ENCODE peak calls at places on chromosomes 5 and 9, in ten cellular contexts. G is Peyer's patch; Y is spleen; B is AG04450; M is CD4-positive, alpha-beta T cell; E is effector memory CD4-positive, alpha-beta T cell; X is astrocyte; A is tibial nerve; J is psoas muscle; T is HL-60. I is an unnamed sample.

GRCh38 chr5:135246923-135247795 is 151.9 kb downstream of the MACROH2A1 start:
- DNase-seq in G (peak), Y (peak), B (peak), M (no peak), E (no peak), X (peak), A (no peak), J (no peak), T (peak), I (no peak)

GRCh38 chr5:143554918-143555477 is 151.5 kb upstream of the NR3C1 start:
- DNase-seq in G (peak), Y (no peak), B (peak), M (no peak), E (no peak), X (peak), A (no peak), J (no peak), T (peak), I (no peak)

GRCh38 chr5:54881286-54882005 is 103.9 kb downstream of the ESM1 start:
- DNase-seq in G (no peak), Y (no peak), B (no peak), M (no peak), E (no peak), X (no peak), A (no peak), J (no peak), T (no peak), I (no peak)

GRCh38 chr9:72044095-72044494 is 16.3 kb downstream of the C9orf57 start:
- DNase-seq in G (peak), Y (no peak), B (no peak), M (no peak), E (no peak), X (no peak), A (no peak), J (no peak), T (no peak), I (no peak)

GRCh38 chr9:5670079-5670478 is 41.2 kb downstream of the RIC1 start:
- DNase-seq in G (no peak), Y (no peak), B (no peak), M (no peak), E (no peak), X (no peak), A (no peak), J (no peak), T (no peak), I (no peak)

GRCh38 chr5:56350595-56351170 is 117.6 kb upstream of the ANKRD55 start:
- DNase-seq in G (peak), Y (no peak), B (peak), M (no peak), E (no peak), X (peak), A (no peak), J (peak), T (no peak), I (peak)

GRCh38 chr9:134929560-134930158 is 11.9 kb upstream of the FCN1 start:
- DNase-seq in G (no peak), Y (peak), B (no peak), M (no peak), E (no peak), X (no peak), A (no peak), J (no peak), T (no peak), I (no peak)

GRCh38 chr9:124122321-124122720 is 110.8 kb downstream of the LHX2 start:
- DNase-seq in G (no peak), Y (no peak), B (no peak), M (no peak), E (no peak), X (no peak), A (no peak), J (no peak), T (no peak), I (no peak)

GRCh38 chr9:94918038-94918753 is 191.7 kb downstream of the AOPEP start:
- DNase-seq in G (no peak), Y (no peak), B (no peak), M (no peak), E (no peak), X (no peak), A (no peak), J (no peak), T (no peak), I (no peak)

GRCh38 chr5:149273950-149274349 is 2.3 kb downstream of the AFAP1L1 start:
- DNase-seq in G (no peak), Y (no peak), B (no peak), M (no peak), E (no peak), X (no peak), A (no peak), J (no peak), T (no peak), I (no peak)

GRCh38 chr5:169354263-169354662 is 53.3 kb upstream of the SLIT3 start:
- DNase-seq in G (no peak), Y (no peak), B (no peak), M (no peak), E (no peak), X (peak), A (no peak), J (no peak), T (no peak), I (no peak)

GRCh38 chr5:44389410-44389879 is at the start of gene FGF10:
- DNase-seq in G (peak), Y (no peak), B (no peak), M (no peak), E (no peak), X (no peak), A (peak), J (peak), T (no peak), I (peak)

GRCh38 chr9:95874303-95874988 is 1.0 kb upstream of the ERCC6L2 start:
- DNase-seq in G (no peak), Y (no peak), B (no peak), M (no peak), E (no peak), X (peak), A (no peak), J (no peak), T (no peak), I (no peak)

GRCh38 chr5:88108490-88109279 is 160.0 kb downstream of the TMEM161B start:
- DNase-seq in G (no peak), Y (no peak), B (no peak), M (no peak), E (no peak), X (peak), A (no peak), J (no peak), T (no peak), I (no peak)

GRCh38 chr9:88593537-88594185 is 58.7 kb downstream of the NXNL2 start:
- DNase-seq in G (peak), Y (no peak), B (no peak), M (peak), E (no peak), X (peak), A (peak), J (no peak), T (no peak), I (no peak)

GRCh38 chr5:107439832-107440231 is 230.9 kb downstream of the EFNA5 start:
- DNase-seq in G (no peak), Y (no peak), B (no peak), M (no peak), E (no peak), X (no peak), A (no peak), J (no peak), T (no peak), I (no peak)

GRCh38 chr5:34756781-34757624 is 82.0 kb upstream of the TTC23L start:
- DNase-seq in G (peak), Y (no peak), B (no peak), M (no peak), E (no peak), X (peak), A (no peak), J (no peak), T (no peak), I (no peak)

GRCh38 chr5:15249152-15249551 is 250.8 kb upstream of the FBXL7 start:
- DNase-seq in G (no peak), Y (no peak), B (peak), M (no peak), E (no peak), X (peak), A (no peak), J (no peak), T (no peak), I (no peak)

GRCh38 chr5:95631265-95631957 is 11.5 kb downstream of the GPR150 start:
- DNase-seq in G (no peak), Y (no peak), B (peak), M (no peak), E (no peak), X (peak), A (no peak), J (no peak), T (no peak), I (no peak)

GRCh38 chr5:177526191-177526590 is 9.4 kb upstream of the DDX41 start:
- DNase-seq in G (no peak), Y (peak), B (no peak), M (no peak), E (no peak), X (no peak), A (no peak), J (no peak), T (no peak), I (no peak)
- H3K27ac ChIP-seq in G (no peak), Y (no peak), B (no peak), M (no peak), E (no peak), X (no peak), A (no peak), J (peak), T (no peak), I (no peak)

DNA sequence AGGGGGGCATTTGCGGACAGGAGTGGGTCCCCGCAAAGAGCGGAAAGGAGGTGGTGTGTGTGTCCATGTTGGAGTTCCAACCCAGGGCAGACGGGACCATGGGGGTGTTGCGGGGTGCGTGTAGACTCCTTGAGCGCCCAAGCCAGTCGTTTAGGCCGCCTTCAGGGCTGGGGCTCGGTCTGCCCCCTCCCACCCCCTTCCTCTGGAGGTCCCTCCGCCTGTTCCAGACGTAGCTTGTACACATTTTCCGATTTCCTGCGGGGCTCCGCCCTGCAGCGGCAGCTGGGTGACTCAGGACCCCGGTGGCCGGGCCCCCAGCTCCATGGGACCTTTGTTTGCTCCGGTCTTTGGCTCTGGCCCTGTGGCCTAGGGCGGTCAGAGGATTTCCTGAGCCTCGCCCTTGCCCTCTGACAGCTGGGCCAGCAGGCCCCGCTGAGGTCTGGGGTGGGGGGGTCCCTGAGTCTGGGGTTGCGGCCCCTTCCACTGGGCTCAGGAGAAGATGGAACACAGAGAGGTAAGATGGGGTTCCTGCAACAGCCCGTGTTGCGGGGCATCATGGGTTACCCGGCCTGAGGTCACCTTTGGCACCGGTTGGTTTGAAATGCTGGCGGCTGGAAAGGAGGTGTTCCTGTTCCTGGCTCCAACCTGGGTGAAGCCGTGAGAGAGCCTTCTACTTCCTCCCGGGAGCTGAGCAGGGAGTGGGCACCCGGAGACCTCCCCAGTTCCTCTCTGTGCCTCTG is 1.5 kb downstream of the PKN3 start:
- DNase-seq in G (no peak), Y (peak), B (no peak), M (no peak), E (no peak), X (no peak), A (no peak), J (peak), T (no peak), I (peak)
- H3K27ac ChIP-seq in G (peak), Y (peak), B (no peak), M (no peak), E (no peak), X (no peak), A (peak), J (peak), T (peak), I (peak)

GRCh38 chr5:32302822-32303754 is 9.7 kb downstream of the MTMR12 start:
- DNase-seq in G (no peak), Y (no peak), B (no peak), M (no peak), E (no peak), X (no peak), A (no peak), J (no peak), T (no peak), I (no peak)
- H3K27ac ChIP-seq in G (no peak), Y (no peak), B (no peak), M (no peak), E (no peak), X (no peak), A (no peak), J (no peak), T (no peak), I (peak)

DNA sequence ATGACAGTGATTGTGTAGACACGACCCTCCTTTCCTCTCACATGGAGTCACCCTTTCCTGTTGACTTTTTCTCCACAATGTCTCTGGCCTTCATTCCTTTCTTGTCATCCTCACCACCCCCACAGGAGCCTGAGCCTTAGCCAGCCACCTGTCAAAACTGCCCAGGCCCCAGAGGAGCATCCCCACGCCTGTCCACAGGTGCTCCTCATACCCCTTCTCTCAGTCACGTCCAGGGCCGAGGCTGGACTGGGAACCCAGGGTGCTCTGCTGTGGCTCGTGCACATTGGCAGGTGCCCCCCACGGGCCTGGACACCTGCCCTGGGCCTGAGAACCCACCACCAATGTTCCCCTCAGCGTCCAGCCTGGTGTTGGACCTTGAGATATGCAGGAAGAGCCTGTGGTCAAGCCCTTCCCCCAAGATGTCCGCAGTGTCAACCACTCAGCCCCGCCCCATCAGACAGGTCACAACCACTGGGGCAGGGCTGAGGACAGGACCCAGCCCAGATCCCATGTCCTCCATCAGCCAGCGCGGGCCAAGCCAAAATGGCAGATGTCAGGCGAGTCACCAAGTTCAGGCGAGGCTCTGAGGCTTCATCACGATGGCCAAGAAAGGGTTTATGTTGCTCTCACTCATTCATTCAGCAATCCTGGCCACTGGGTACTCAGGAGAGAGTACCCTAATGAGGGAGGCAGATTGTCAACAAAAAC is 65.8 kb upstream of the STXBP1 start:
- DNase-seq in G (no peak), Y (no peak), B (no peak), M (no peak), E (no peak), X (no peak), A (no peak), J (no peak), T (no peak), I (no peak)
- H3K27ac ChIP-seq in G (peak), Y (peak), B (peak), M (no peak), E (no peak), X (peak), A (peak), J (no peak), T (no peak), I (peak)

DNA sequence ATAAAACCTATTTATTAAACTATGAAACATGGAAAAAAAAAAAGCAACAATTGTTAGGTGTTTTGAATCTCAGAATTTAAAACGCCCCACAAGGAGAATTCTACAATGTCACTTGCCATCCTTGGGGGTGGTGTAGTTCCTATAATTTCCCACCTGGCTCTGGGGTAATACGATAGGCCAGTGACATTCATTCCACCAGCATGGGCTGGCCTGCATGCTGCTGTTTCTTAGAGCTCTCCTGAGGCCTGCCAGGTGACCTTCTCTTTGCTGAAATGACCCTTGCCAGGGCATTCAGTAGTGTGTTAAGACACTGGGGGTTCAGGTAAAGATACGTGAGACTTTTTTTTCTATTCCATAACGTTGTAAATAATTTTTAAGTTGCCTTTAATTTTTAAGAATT is 10.0 kb upstream of the ARHGEF28 start:
- DNase-seq in G (no peak), Y (no peak), B (no peak), M (no peak), E (no peak), X (no peak), A (no peak), J (no peak), T (no peak), I (no peak)
- H3K27ac ChIP-seq in G (no peak), Y (no peak), B (no peak), M (no peak), E (no peak), X (no peak), A (no peak), J (no peak), T (no peak), I (no peak)

GRCh38 chr9:90827181-90827866 is 25.7 kb downstream of the SYK start:
- DNase-seq in G (peak), Y (no peak), B (no peak), M (no peak), E (no peak), X (no peak), A (no peak), J (no peak), T (no peak), I (no peak)
- H3K27ac ChIP-seq in G (no peak), Y (peak), B (no peak), M (no peak), E (no peak), X (no peak), A (no peak), J (no peak), T (peak), I (peak)

GRCh38 chr9:89797255-89797654 is 192.4 kb downstream of the GADD45G start:
- DNase-seq in G (no peak), Y (no peak), B (no peak), M (no peak), E (no peak), X (no peak), A (no peak), J (no peak), T (no peak), I (peak)

GRCh38 chr9:89798546-89799120 is 193.8 kb downstream of the GADD45G start:
- DNase-seq in G (no peak), Y (no peak), B (no peak), M (no peak), E (no peak), X (no peak), A (no peak), J (no peak), T (no peak), I (peak)

GRCh38 chr9:89799221-89799620 is 194.4 kb downstream of the GADD45G start:
- DNase-seq in G (no peak), Y (no peak), B (no peak), M (no peak), E (no peak), X (no peak), A (no peak), J (no peak), T (no peak), I (no peak)

GRCh38 chr9:89796606-89797005 is 191.8 kb downstream of the GADD45G start:
- DNase-seq in G (no peak), Y (no peak), B (no peak), M (no peak), E (no peak), X (no peak), A (no peak), J (no peak), T (no peak), I (peak)

DNA sequence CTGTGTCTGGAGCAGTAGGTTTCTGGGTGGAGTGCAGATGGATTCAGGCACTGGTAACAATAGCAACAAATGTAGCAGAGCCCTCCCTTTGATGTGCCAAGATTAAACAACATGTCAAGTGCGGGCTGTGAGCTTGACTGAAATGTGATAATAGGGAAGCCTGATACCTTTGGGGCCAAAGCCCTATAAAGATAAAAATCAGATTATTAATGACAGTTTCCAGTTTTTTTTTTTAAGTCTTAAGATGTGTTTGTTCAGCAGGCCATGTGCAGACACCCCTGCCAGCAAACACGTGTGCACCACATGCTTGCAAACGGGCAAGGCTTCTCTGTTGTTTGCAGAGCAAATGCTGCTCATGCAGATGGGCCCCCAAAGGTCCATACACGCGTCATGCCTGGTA is 193.2 kb downstream of the GADD45G start:
- DNase-seq in G (no peak), Y (no peak), B (no peak), M (no peak), E (no peak), X (no peak), A (no peak), J (no peak), T (no peak), I (peak)
- H3K27ac ChIP-seq in G (no peak), Y (no peak), B (no peak), M (no peak), E (no peak), X (no peak), A (no peak), J (no peak), T (no peak), I (no peak)

GRCh38 chr9:81289622-81290021 is 399.7 kb downstream of the TLE1 start:
- DNase-seq in G (no peak), Y (no peak), B (no peak), M (no peak), E (no peak), X (no peak), A (no peak), J (no peak), T (no peak), I (no peak)
- H3K27ac ChIP-seq in G (no peak), Y (no peak), B (no peak), M (no peak), E (no peak), X (no peak), A (no peak), J (no peak), T (no peak), I (no peak)